ENCODE peak calls at places on chromosomes 4 and X, in six cellular contexts. A is PC-9, O is MM.1S, E is mammary epithelial cell, M is Karpas-422, J is fibroblast of lung. U is an unnamed sample.

GRCh38 chr4:6610856-6611430 is 29.5 kb upstream of the MRFAP1 start:
- DNase-seq in A (no peak), M (no peak), E (no peak), J (no peak), O (no peak), U (no peak)

GRCh38 chrX:25178555-25178954 is 162.8 kb upstream of the ARX start:
- DNase-seq in M (no peak), J (no peak), O (no peak), A (no peak), E (no peak), U (no peak)

GRCh38 chrX:122739770-122740169 is 444.3 kb upstream of the GRIA3 start:
- DNase-seq in A (no peak), J (peak), E (no peak), M (no peak), O (no peak), U (no peak)

GRCh38 chr4:120703908-120704307 is 218.6 kb downstream of the PRDM5 start:
- DNase-seq in J (no peak), M (no peak), O (no peak), E (no peak), A (no peak), U (no peak)

GRCh38 chrX:130109429-130110378 is 593 bp downstream of the ELF4 start:
- DNase-seq in O (no peak), J (no peak), E (no peak), M (peak), A (no peak), U (no peak)

GRCh38 chr4:129362685-129363274 is 266.8 kb downstream of the C4orf33 start:
- DNase-seq in A (no peak), J (peak), M (peak), E (peak), O (peak), U (peak)

GRCh38 chr4:3791910-3792542 is 25.8 kb downstream of the ADRA2C start:
- DNase-seq in E (peak), O (peak), M (peak), J (peak), A (no peak), U (no peak)

GRCh38 chrX:100407784-100408642 is 2.1 kb downstream of the PCDH19 start:
- DNase-seq in A (no peak), M (no peak), J (peak), E (no peak), O (no peak), U (no peak)

GRCh38 chr4:138494931-138495330 is 252.8 kb upstream of the SLC7A11 start:
- DNase-seq in E (peak), J (peak), M (peak), A (no peak), O (no peak), U (peak)

GRCh38 chrX:27964432-27964831 is 16.8 kb downstream of the DCAF8L1 start:
- DNase-seq in A (no peak), O (no peak), E (peak), M (no peak), J (no peak), U (no peak)

GRCh38 chrX:27966492-27966891 is 14.8 kb downstream of the DCAF8L1 start:
- DNase-seq in E (peak), M (no peak), O (no peak), A (no peak), J (no peak), U (no peak)

GRCh38 chrX:27966955-27967354 is 14.3 kb downstream of the DCAF8L1 start:
- DNase-seq in M (no peak), J (peak), E (peak), O (no peak), A (no peak), U (no peak)

GRCh38 chrX:27968891-27969290 is 12.4 kb downstream of the DCAF8L1 start:
- DNase-seq in A (no peak), J (no peak), O (no peak), M (no peak), E (no peak), U (no peak)
- H2AFZ ChIP-seq in A (no peak), J (no peak), O (no peak), M (no peak), E (no peak), U (no peak)

GRCh38 chr4:167238226-167238625 is 3.9 kb upstream of the SPOCK3 start:
- DNase-seq in A (no peak), O (no peak), M (no peak), E (no peak), J (no peak), U (no peak)

GRCh38 chr4:167234388-167234881 is at the start of gene SPOCK3:
- DNase-seq in O (peak), E (peak), M (no peak), J (peak), A (no peak), U (no peak)

GRCh38 chr4:167233523-167234387 is 539 bp downstream of the SPOCK3 start:
- DNase-seq in E (peak), A (no peak), M (no peak), O (no peak), J (peak), U (no peak)

DNA sequence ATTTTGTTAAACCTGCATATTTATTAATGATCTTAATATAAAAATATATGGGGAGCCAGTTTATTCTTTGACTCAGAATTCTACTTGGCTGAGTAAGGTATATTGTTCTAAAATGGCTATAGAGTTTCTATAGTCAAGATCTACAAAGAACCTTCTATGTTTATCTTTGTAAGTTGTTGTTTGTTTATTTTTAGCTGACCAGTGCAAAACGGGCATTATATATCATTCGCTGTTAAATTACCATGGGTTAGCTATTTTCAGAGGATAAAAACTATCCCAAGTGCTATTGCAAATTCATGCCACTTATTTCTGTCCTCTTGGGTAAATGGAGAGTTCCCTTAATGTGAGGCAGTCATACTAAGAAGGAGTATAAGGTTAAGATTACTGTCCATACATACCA is 5.3 kb upstream of the SPOCK3 start:
- DNase-seq in M (no peak), E (no peak), J (no peak), O (no peak), A (no peak), U (no peak)
- H2AFZ ChIP-seq in M (no peak), E (no peak), J (no peak), O (no peak), A (no peak), U (no peak)

GRCh38 chr4:26275261-26275660 is 45.6 kb upstream of the RBPJ start:
- DNase-seq in A (no peak), E (no peak), O (no peak), M (no peak), J (no peak), U (no peak)
- H2AFZ ChIP-seq in A (no peak), E (no peak), O (no peak), M (no peak), J (no peak), U (no peak)

DNA sequence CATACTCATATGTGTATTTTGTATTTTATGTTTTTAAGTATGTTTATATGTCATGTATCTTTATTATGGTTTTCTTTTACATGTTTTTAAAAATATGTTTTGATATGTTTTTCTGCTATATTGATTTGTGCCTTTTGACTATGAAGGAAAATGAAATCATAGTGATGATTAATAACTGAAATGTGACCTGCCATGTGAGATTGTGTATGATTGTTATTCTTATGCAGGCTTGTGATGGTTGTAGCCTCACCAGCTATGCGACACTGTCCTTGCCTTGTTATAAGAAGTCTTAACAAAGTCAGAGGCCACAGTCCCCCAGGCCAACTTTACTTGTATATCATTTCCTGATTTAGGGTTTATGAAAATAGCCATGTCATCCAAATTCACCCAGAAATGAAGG is 83.2 kb downstream of the TMEM131L start:
- DNase-seq in E (no peak), O (no peak), A (no peak), J (no peak), M (no peak), U (no peak)
- H2AFZ ChIP-seq in E (no peak), O (no peak), A (no peak), J (no peak), M (no peak), U (no peak)

DNA sequence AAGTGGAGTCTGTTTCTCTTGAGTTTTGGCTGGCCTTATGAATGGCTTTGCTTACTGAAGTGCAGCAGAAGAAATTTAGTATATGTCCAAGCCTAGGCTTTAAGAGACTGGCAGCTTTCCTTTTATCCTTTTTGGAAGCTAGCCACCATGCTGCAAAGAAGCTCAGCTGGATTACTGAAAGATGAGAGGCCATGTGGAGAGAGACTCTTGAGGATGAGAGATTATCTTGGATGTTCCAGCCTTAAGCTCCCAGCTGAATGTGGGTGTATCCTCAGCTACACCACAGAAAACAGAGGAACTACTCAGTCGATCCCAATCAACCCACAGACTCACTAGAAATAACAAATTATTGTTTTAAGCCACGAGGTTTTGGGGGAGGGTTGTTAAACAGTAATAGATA is 12.5 kb downstream of the CCNG2 start:
- DNase-seq in O (no peak), M (no peak), J (peak), E (no peak), A (no peak), U (no peak)
- H2AFZ ChIP-seq in O (no peak), M (no peak), J (no peak), E (no peak), A (no peak), U (no peak)

GRCh38 chrX:154719132-154719675 is 31.7 kb downstream of the GAB3 start:
- DNase-seq in J (peak), M (peak), E (no peak), O (no peak), A (peak), U (no peak)
- H2AFZ ChIP-seq in J (no peak), M (peak), E (no peak), O (no peak), A (no peak), U (no peak)

GRCh38 chrX:9746148-9746880 is 19.3 kb downstream of the GPR143 start:
- DNase-seq in A (no peak), E (peak), M (no peak), J (peak), O (no peak), U (no peak)
- H2AFZ ChIP-seq in A (no peak), E (peak), M (no peak), J (no peak), O (no peak), U (no peak)

GRCh38 chr4:121720109-121720508 is 23.3 kb upstream of the ANXA5 start:
- DNase-seq in M (no peak), O (no peak), E (no peak), J (peak), A (peak), U (no peak)
- H2AFZ ChIP-seq in M (no peak), O (no peak), E (no peak), J (no peak), A (peak), U (no peak)

GRCh38 chrX:150032742-150033141 is 94.5 kb upstream of the EOLA2 start:
- DNase-seq in E (peak), M (no peak), A (peak), O (no peak), J (peak), U (no peak)
- H2AFZ ChIP-seq in E (peak), M (no peak), A (no peak), O (no peak), J (no peak), U (no peak)

DNA sequence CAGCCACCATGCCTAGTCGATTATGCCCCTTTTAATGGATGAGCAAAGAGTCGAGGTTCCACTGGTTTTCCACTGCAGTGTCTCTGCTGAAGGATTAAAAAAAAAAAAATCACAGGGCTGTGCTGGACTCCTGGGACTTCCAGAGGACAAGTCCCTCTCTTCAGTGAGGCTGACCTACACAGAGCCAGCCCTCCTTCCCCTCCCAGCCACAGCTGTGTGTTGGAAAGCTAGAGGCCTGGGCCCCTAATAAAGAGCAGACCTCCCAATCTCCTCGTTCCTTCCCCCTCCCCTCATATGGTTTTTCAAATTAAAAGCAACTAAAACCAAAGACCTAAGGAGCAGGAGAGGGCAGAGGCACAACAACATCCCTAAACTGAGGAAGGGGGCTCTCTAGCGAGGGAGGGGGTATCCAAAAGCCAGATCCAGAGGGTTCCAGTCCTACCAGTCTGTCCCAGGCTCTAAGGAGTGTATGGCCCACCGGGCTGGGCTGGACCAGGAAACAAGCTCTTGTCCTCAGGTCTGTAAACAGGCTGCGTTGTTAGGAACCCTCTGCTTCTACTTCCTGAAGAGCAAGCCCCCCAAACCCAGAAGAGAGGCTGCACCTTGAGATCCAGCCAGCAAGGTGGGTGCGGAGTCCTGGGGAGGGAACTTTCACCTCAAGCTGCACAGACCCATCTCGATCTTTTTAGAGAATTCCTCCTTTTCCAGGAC is 4.0 kb upstream of the PDGFRA start:
- DNase-seq in A (no peak), O (no peak), J (no peak), M (no peak), E (no peak), U (no peak)
- H2AFZ ChIP-seq in A (no peak), O (no peak), J (peak), M (no peak), E (no peak), U (no peak)

U was measured in GM12878.